ENCODE peak calls at places on chromosomes 3 and 15, in eight cellular contexts. W is upper lobe of right lung, C is kidney epithelial cell, I is ovary, K is kidney, Y is dorsolateral prefrontal cortex, N is heart left ventricle, X is HCT116. L is an unnamed sample.

GRCh38 chr3:23421811-23422510 is 218.8 kb downstream of the UBE2E2 start:
- DNase-seq in I (no peak), N (no peak), C (no peak), K (no peak), X (no peak), Y (no peak), W (no peak), L (no peak)

GRCh38 chr15:41256103-41256502 is 25.0 kb downstream of the CHP1 start:
- DNase-seq in X (no peak), N (no peak), W (no peak), I (no peak), K (no peak), C (no peak), Y (no peak), L (no peak)

GRCh38 chr15:36361351-36361870 is 218.0 kb upstream of the CDIN1 start:
- DNase-seq in Y (no peak), W (no peak), N (no peak), K (no peak), X (no peak), C (no peak), I (no peak), L (no peak)

GRCh38 chr3:11820540-11821041 is 26.1 kb downstream of the TAMM41 start:
- DNase-seq in N (no peak), X (no peak), I (peak; percentile 44), W (no peak), Y (no peak), K (no peak), C (no peak), L (peak; percentile 48)

GRCh38 chr3:180073561-180073960 is 36.8 kb upstream of the PEX5L start:
- DNase-seq in Y (no peak), X (no peak), K (no peak), N (no peak), C (no peak), I (no peak), W (no peak), L (no peak)

GRCh38 chr3:148319161-148319915 is 378.4 kb upstream of the AGTR1 start:
- DNase-seq in W (no peak), N (no peak), K (no peak), Y (no peak), C (no peak), X (no peak), I (no peak), L (peak; percentile 85)

GRCh38 chr3:164851204-164851603 is 227.1 kb downstream of the SI start:
- DNase-seq in C (no peak), Y (no peak), N (no peak), W (no peak), X (no peak), I (no peak), K (no peak), L (no peak)

GRCh38 chr3:99965681-99966408 is 148.2 kb downstream of the CMSS1 start:
- DNase-seq in X (no peak), N (no peak), Y (no peak), K (no peak), I (no peak), C (no peak), W (no peak), L (no peak)

GRCh38 chr3:60316121-60316783 is 935.0 kb downstream of the FHIT start:
- DNase-seq in X (no peak), K (no peak), Y (no peak), C (no peak), N (no peak), I (no peak), W (no peak), L (no peak)

GRCh38 chr3:82474711-82475110 is 713.3 kb upstream of the GBE1 start:
- DNase-seq in X (no peak), N (no peak), K (no peak), Y (no peak), C (no peak), I (no peak), W (no peak), L (no peak)

GRCh38 chr3:86973440-86973839 is 17.5 kb downstream of the VGLL3 start:
- DNase-seq in N (no peak), W (no peak), Y (no peak), X (no peak), C (no peak), I (no peak), K (no peak), L (no peak)

GRCh38 chr3:100737334-100737733 is 28.0 kb downstream of the TFG start:
- DNase-seq in W (no peak), Y (no peak), I (no peak), X (no peak), N (no peak), K (no peak), C (no peak), L (peak; percentile 4)

GRCh38 chr15:68032672-68033071 is 21.4 kb upstream of the PIAS1 start:
- DNase-seq in N (no peak), W (no peak), K (no peak), X (no peak), I (no peak), C (no peak), Y (no peak), L (peak; percentile 83)

GRCh38 chr15:49890689-49891088 is 228.3 kb downstream of the ATP8B4 start:
- DNase-seq in Y (no peak), X (no peak), C (no peak), I (no peak), N (no peak), K (no peak), W (no peak), L (no peak)

GRCh38 chr15:74443100-74443909 is 9.5 kb upstream of the SEMA7A start:
- DNase-seq in C (no peak), K (no peak), Y (peak; percentile 40), W (peak; percentile 29), I (no peak), N (no peak), X (no peak), L (no peak)

GRCh38 chr15:81113861-81114261 is 20.2 kb upstream of the CFAP161 start:
- DNase-seq in W (no peak), K (no peak), Y (no peak), C (no peak), X (no peak), I (no peak), N (no peak), L (no peak)

GRCh38 chr3:73422556-73422955 is 202.2 kb downstream of the PDZRN3 start:
- DNase-seq in X (no peak), K (no peak), N (no peak), W (no peak), Y (no peak), C (no peak), I (no peak), L (no peak)

GRCh38 chr15:41263891-41264351 is 32.9 kb downstream of the CHP1 start:
- DNase-seq in I (no peak), X (no peak), Y (no peak), K (no peak), C (no peak), N (no peak), W (no peak), L (no peak)

GRCh38 chr3:195735036-195735695 is 14.4 kb downstream of the MUC20 start:
- DNase-seq in W (no peak), I (no peak), X (no peak), N (no peak), Y (no peak), C (no peak), K (peak; percentile 52), L (no peak)

GRCh38 chr15:94287794-94288246 is 56.5 kb downstream of the MCTP2 start:
- DNase-seq in C (no peak), N (no peak), K (no peak), I (no peak), Y (no peak), X (no peak), W (no peak), L (peak; percentile 60)

GRCh38 chr3:38396239-38396638 is 49.7 kb downstream of the XYLB start:
- DNase-seq in K (no peak), W (no peak), Y (no peak), C (no peak), I (no peak), N (no peak), X (no peak), L (no peak)

GRCh38 chr3:38421679-38422336 is 31.9 kb upstream of the ACVR2B start:
- DNase-seq in K (no peak), I (no peak), W (no peak), X (no peak), N (no peak), C (no peak), Y (no peak), L (no peak)

GRCh38 chr3:155317211-155317610 is 23.7 kb upstream of the STRIT1 start:
- DNase-seq in I (no peak), Y (no peak), W (no peak), C (no peak), K (no peak), X (no peak), N (no peak), L (no peak)

GRCh38 chr3:72343078-72343477 is 505.2 kb downstream of the SHQ1 start:
- DNase-seq in N (no peak), X (no peak), C (no peak), Y (no peak), W (no peak), K (no peak), I (no peak), L (peak; percentile 46)

GRCh38 chr3:52246728-52247454 is 1.3 kb downstream of the PPM1M start:
- DNase-seq in N (no peak), C (no peak), I (no peak), K (no peak), X (no peak), Y (no peak), W (peak; percentile 68), L (peak; percentile 33)
- H3K4me3 ChIP-seq in N (no peak overlapping the region), C (no peak overlapping the region), I (no peak overlapping the region), K (peak overlapping the region; percentile 45), X (no peak overlapping the region), Y (peak overlapping the region; percentile 68), W (peak overlapping the region; percentile 68), L (peak overlapping the region; percentile 86)

DNA sequence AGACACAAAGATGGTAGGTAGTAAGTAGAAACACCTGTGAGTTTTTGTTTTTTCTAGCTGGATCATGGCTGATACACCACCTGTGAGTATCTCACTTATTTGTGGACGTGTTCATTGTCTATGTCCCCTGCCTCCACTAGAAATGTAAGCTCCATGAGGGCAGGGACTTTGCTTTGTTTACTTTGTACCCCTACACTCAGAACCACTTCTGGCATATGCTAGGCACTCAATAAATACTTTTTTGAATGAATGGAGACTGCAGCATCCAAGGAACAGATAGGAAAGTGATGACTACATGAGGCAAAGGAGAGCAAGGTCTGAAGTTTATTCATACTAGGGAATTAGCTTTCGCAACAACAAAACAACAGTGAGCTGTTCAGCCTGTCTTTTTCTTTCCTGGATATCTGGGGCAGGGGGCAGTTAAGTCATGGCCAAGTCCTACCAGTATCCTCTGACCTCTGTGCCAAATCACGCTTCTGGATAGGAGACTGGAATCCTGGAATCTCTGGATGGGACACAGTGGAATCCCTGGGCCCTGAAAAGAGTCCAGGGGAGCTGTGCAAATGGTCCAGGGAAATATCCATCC is 11.6 kb upstream of the EPB42 start:
- DNase-seq in K (no peak), X (no peak), Y (no peak), N (no peak), C (no peak), W (no peak), I (no peak), L (no peak)
- H3K4me3 ChIP-seq in K (no peak overlapping the region), X (no peak overlapping the region), Y (no peak overlapping the region), N (no peak overlapping the region), C (no peak overlapping the region), W (no peak overlapping the region), I (no peak overlapping the region), L (no peak overlapping the region)

GRCh38 chr3:136211547-136211946 is 15.4 kb upstream of the MSL2 start:
- DNase-seq in K (no peak), N (no peak), I (no peak), X (no peak), W (no peak), Y (no peak), C (no peak), L (no peak)
- H3K4me3 ChIP-seq in K (no peak overlapping the region), N (no peak overlapping the region), I (no peak overlapping the region), X (no peak overlapping the region), W (no peak overlapping the region), Y (no peak overlapping the region), C (no peak overlapping the region), L (no peak overlapping the region)

GRCh38 chr3:125043599-125044151 is 12.1 kb downstream of the HEG1 start:
- DNase-seq in C (no peak), N (peak; percentile 75), X (no peak), Y (no peak), I (peak; percentile 39), K (peak; percentile 84), W (no peak), L (no peak)
- H3K4me3 ChIP-seq in C (no peak overlapping the region), N (no peak overlapping the region), X (no peak overlapping the region), Y (no peak overlapping the region), I (no peak overlapping the region), K (no peak overlapping the region), W (no peak overlapping the region), L (no peak overlapping the region)

L was measured in GM12865.